ENCODE peak calls at places on chromosomes 1 and 21, in six cellular contexts. X is EL, H is RPMI7951, L is Panc1, T is prostate gland, Y is HS-27A. W is an unnamed sample.

GRCh38 chr1:12657060-12657866 is 13.4 kb downstream of the AADACL4 start:
- DNase-seq in X (no peak), Y (no peak), T (no peak), H (no peak), L (no peak), W (no peak)

GRCh38 chr1:27726173-27726793 is 522 bp downstream of the FAM76A start:
- DNase-seq in H (peak), X (peak), T (peak), L (no peak), Y (peak), W (no peak)

GRCh38 chr21:42579456-42580075 is 65.9 kb downstream of the SLC37A1 start:
- DNase-seq in X (no peak), L (no peak), H (no peak), T (no peak), Y (no peak), W (no peak)

GRCh38 chr1:201636581-201636980 is 97.7 kb downstream of the NAV1 start:
- DNase-seq in L (no peak), Y (no peak), H (peak), T (no peak), X (peak), W (no peak)

GRCh38 chr1:182185147-182185546 is 123.6 kb upstream of the ZNF648 start:
- DNase-seq in H (no peak), T (no peak), X (no peak), Y (no peak), L (no peak), W (no peak)

GRCh38 chr1:240310226-240310925 is 218.7 kb downstream of the FMN2 start:
- DNase-seq in X (peak), L (no peak), T (no peak), Y (peak), H (peak), W (no peak)

GRCh38 chr1:207831517-207832327 is 79.2 kb downstream of the CD34 start:
- DNase-seq in X (peak), Y (no peak), L (no peak), H (no peak), T (no peak), W (no peak)

GRCh38 chr1:21659099-21659923 is 9.8 kb downstream of the RAP1GAP start:
- DNase-seq in T (peak), L (no peak), H (peak), X (peak), Y (no peak), W (peak)

GRCh38 chr1:14842361-14842760 is 243.9 kb downstream of the KAZN start:
- DNase-seq in H (peak), T (no peak), X (peak), Y (no peak), L (no peak), W (no peak)

GRCh38 chr1:214187152-214187900 is 93.6 kb upstream of the SMYD2 start:
- DNase-seq in X (no peak), Y (no peak), L (no peak), T (no peak), H (no peak), W (no peak)

GRCh38 chr1:178630418-178630817 is 94.6 kb upstream of the RALGPS2 start:
- DNase-seq in H (no peak), L (no peak), Y (no peak), X (no peak), T (no peak), W (no peak)

GRCh38 chr1:229640455-229640854 is 14.4 kb downstream of the URB2 start:
- DNase-seq in X (no peak), T (no peak), Y (no peak), H (no peak), L (no peak), W (no peak)